ENCODE peak calls at places on chromosomes 2 and 18, in six cellular contexts. D is K562, L is A549, G is HepG2, P is IMR-90, W is GM12878. J is an unnamed sample.

GRCh38 chr18:48032876-48033769 is 102.7 kb upstream of the SMAD2 start:
- DNase-seq in G (no peak), P (peak), D (no peak), L (no peak), W (no peak), J (no peak)

GRCh38 chr2:231685349-231686191 is 22.8 kb upstream of the PTMA start:
- DNase-seq in D (no peak), W (no peak), G (peak), L (no peak), P (no peak), J (no peak)

GRCh38 chr18:67428805-67429204 is 87.7 kb downstream of the DSEL start:
- DNase-seq in D (no peak), G (no peak), L (no peak), W (no peak), P (peak), J (no peak)

GRCh38 chr2:2399390-2399789 is 68.3 kb upstream of the MYT1L start:
- DNase-seq in G (no peak), P (no peak), D (no peak), L (no peak), W (no peak), J (no peak)

GRCh38 chr18:58911766-58912165 is 47.1 kb downstream of the ZNF532 start:
- DNase-seq in G (no peak), D (no peak), W (no peak), L (peak), P (peak), J (no peak)

GRCh38 chr2:96092896-96093295 is 23.5 kb downstream of the ADRA2B start:
- DNase-seq in L (no peak), D (no peak), W (no peak), G (no peak), P (no peak), J (no peak)

GRCh38 chr18:52236134-52236533 is 103.9 kb upstream of the DCC start:
- DNase-seq in P (no peak), G (no peak), W (no peak), D (no peak), L (no peak), J (no peak)

GRCh38 chr2:109239720-109240119 is 110.7 kb downstream of the SH3RF3 start:
- DNase-seq in P (peak), W (no peak), D (peak), G (no peak), L (no peak), J (no peak)

GRCh38 chr18:62611395-62612241 is 88.8 kb downstream of the ZCCHC2 start:
- DNase-seq in G (no peak), W (no peak), L (no peak), P (no peak), D (peak), J (no peak)

GRCh38 chr2:109376115-109376514 is 237.7 kb downstream of the SEPTIN10 start:
- DNase-seq in G (no peak), L (no peak), P (peak), D (no peak), W (no peak), J (no peak)

GRCh38 chr2:215699698-215700407 is 264.0 kb upstream of the FN1 start:
- DNase-seq in P (no peak), L (no peak), D (no peak), G (no peak), W (no peak), J (no peak)

GRCh38 chr18:76380791-76381405 is 114.1 kb downstream of the ZNF516 start:
- DNase-seq in W (no peak), P (no peak), G (no peak), D (peak), L (peak), J (peak)

DNA sequence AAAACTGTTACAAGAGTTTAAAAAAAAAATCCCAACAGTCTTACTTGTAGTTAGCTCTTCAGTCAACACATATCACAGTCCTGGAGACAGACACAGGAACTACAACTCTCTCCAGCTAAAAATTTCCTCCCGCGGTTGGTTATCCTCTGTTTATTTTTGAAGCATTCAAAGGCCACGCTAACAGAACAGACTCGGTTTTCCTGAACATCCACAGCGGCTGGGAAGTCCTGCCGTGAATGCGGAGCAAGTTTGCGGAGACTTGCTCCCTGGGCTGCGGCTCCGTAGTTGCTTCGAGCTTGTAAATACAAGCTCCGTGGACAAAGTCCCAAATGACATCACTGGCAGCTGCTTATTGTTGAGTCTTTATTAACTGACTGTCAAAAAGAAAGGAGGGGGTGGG is at the start of gene NCKAP5:
- DNase-seq in P (peak), G (no peak), L (peak), W (no peak), D (no peak), J (peak)
- TF ChIP-seq BHLHE40 in P (no peak), G (no peak), L (no peak), W (no peak), D (no peak), J (no peak)

GRCh38 chr18:24142376-24142775 is 3.5 kb downstream of the CABYR start:
- DNase-seq in W (no peak), D (no peak), G (no peak), L (no peak), P (no peak), J (no peak)
- TF ChIP-seq BHLHE40 in W (no peak), D (no peak), G (no peak), L (no peak), P (no peak), J (no peak)

GRCh38 chr2:159028776-159029175 is 60.3 kb downstream of the TANC1 start:
- DNase-seq in P (no peak), G (no peak), W (no peak), D (no peak), L (no peak), J (no peak)

GRCh38 chr2:159029936-159030335 is 61.5 kb downstream of the TANC1 start:
- DNase-seq in W (no peak), P (no peak), L (no peak), G (no peak), D (no peak), J (no peak)

GRCh38 chr2:159030674-159031380 is 62.4 kb downstream of the TANC1 start:
- DNase-seq in G (peak), D (peak), P (peak), W (no peak), L (peak), J (peak)

GRCh38 chr2:159022019-159022418 is 53.6 kb downstream of the TANC1 start:
- DNase-seq in L (no peak), W (no peak), G (no peak), P (no peak), D (no peak), J (no peak)

GRCh38 chr2:159026170-159026569 is 57.7 kb downstream of the TANC1 start:
- DNase-seq in W (no peak), L (no peak), D (no peak), P (no peak), G (no peak), J (no peak)
- TF ChIP-seq BHLHE40 in W (no peak), L (no peak), D (no peak), P (no peak), G (no peak), J (no peak)

DNA sequence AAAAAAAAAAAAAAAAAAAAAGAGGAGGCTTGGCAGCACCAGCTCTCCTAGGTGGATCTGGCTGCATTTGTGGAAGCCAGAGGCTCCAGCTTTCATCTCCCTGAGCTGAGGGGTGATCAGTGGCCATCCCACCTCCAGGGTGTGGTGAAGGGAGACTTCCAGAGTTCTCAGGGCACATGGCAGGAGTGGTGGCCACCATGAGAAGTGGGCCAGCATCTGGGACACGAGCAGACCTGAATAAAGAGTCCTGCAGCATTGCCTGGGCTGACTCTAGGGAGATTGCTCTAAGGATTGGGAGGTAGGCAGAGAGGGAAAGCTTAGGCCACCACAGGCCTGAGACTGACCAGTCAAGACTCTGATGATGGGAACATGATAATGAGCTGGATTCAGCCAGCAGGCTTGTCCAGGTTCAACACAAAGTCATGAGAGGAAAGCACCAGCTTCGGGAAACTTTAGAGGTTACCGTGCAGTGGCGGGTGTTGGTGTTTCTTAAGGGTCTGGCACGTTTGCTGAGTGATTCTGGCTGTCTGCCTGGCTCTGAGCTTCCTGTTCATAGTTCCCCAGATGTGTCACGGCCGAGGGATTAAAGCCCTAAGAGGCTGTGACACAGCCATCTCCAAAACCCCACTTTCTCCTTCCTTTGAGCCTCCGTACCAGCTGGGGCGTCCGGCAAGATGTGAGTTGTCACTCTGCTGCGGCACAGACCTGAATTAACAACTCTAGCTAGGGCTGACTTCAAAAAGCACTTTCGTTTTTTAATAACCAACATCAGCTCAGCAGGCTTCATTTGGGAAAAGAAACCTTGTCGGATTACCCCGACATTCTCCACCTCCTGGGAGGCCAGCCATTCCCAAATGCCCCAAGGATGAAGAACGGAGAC is 38.3 kb upstream of the IL1R1 start:
- DNase-seq in L (peak), P (peak), D (no peak), G (no peak), W (peak), J (no peak)
- TF ChIP-seq BHLHE40 in L (no peak), P (peak), D (no peak), G (no peak), W (peak), J (no peak)

DNA sequence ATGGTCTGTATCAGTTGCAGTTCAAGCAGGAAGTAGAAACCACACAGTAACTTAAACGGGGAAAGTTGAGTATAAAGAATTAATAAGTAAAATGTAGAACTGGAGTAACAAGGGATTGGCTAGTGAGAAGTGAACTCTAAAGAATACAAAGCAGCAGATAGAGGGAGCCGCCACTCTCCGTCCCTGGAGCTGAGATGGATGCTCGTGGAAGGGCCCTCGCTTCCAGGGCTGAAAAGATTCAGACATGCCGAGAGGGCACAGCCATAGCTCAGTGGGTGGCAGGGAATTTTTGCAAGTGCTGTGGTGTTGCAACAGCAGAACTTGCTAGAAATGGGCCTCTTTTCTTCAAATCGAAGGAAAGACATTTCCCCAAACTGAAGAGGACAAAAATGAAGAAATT is 155.8 kb downstream of the COL6A3 start:
- DNase-seq in W (no peak), G (no peak), L (no peak), D (no peak), P (peak), J (no peak)
- TF ChIP-seq BHLHE40 in W (no peak), G (no peak), L (no peak), D (no peak), P (no peak), J (no peak)

DNA sequence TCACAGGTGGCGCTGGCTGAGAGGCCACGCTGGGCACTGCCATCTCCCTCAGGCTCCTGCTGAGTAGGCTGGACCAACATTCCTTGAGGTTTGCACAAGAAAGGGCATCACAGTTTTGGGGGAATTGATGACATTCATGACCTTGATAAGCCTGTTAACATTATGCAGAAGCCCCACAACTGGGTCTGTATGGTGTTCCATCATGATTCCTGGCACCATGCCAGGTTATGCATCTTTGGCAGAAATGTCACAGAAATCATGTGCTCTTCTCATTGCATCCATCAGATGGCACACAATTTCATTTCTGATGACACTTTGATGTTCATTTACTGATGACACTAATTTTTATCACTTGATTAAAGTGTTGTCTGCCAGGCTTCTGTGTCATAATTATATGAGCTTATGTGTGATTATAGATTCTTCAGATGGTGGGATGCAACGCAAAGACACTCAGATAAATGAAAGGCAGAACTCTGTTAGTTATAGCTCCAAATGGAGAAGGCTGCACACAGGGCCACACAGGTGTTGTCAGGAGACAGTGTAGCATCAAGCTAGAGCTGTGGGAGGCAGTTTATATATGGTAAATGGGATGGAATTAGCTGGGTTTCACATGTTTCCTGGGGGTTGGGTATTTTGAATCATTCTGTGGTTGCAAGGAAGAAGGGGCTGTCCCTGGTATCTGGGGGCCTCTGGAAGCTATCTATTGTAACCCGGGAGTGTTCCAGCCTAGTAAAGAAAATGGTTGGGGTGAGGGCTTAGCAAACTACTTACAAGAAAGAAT is 191.3 kb downstream of the SLC39A10 start:
- DNase-seq in L (peak), D (no peak), G (no peak), P (no peak), W (no peak), J (no peak)
- TF ChIP-seq BHLHE40 in L (no peak), D (no peak), G (no peak), P (no peak), W (no peak), J (no peak)

DNA sequence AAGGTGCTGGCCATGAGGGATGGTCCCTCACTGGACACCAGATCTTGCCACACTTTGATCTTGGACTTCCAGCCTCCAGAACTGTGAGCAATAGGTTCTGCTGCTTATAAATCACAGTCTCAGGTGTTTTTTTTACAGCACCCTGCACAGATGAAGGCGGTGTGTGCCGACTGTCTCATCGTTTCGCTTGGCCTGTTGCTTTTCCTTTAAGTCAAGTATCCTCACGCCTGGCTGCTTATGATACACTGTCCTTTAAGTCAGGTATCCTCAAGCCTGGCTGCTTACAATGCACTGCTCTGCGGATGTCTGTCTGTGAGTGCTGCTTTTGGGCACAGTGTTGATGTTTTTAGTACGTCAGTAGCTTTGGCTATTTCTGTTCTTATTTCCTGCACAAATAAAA is 40.3 kb downstream of the SALL3 start:
- DNase-seq in P (no peak), W (no peak), G (no peak), D (no peak), L (no peak), J (no peak)
- TF ChIP-seq BHLHE40 in P (no peak), W (no peak), G (no peak), D (no peak), L (no peak), J (no peak)